ENCODE peak calls at places on chromosome 10, in eight cellular contexts. One of them, this sample, is unnamed.

GRCh38 chr10:130341325-130341724 is 205.1 kb downstream of the GLRX3 start:
- DNase-seq in adrenal gland: no peak
- DNase-seq in fibroblast of lung: no peak
- DNase-seq in neural crest cell: peak; percentile 55
- DNase-seq in fibroblast of mammary gland: no peak
- DNase-seq in mesothelial cell of epicardium: no peak
- DNase-seq in A549: no peak
- DNase-seq in progenitor cell of endocrine pancreas: peak; percentile 32
- DNase-seq in this sample: no peak

GRCh38 chr10:7491949-7492659 is 81.3 kb upstream of the SFMBT2 start:
- DNase-seq in mesothelial cell of epicardium: no peak
- DNase-seq in fibroblast of mammary gland: no peak
- DNase-seq in progenitor cell of endocrine pancreas: no peak
- DNase-seq in A549: no peak
- DNase-seq in adrenal gland: no peak
- DNase-seq in neural crest cell: no peak
- DNase-seq in fibroblast of lung: no peak
- DNase-seq in this sample: peak; percentile 57

GRCh38 chr10:34955391-34955790 is 134.8 kb downstream of the CUL2 start:
- DNase-seq in progenitor cell of endocrine pancreas: no peak
- DNase-seq in A549: no peak
- DNase-seq in neural crest cell: no peak
- DNase-seq in fibroblast of mammary gland: no peak
- DNase-seq in mesothelial cell of epicardium: no peak
- DNase-seq in fibroblast of lung: peak; percentile 33
- DNase-seq in adrenal gland: no peak
- DNase-seq in this sample: no peak

GRCh38 chr10:88800152-88801125 is 2.1 kb upstream of the LIPM start:
- DNase-seq in fibroblast of mammary gland: peak; percentile 54
- DNase-seq in fibroblast of lung: peak; percentile 92
- DNase-seq in mesothelial cell of epicardium: no peak
- DNase-seq in progenitor cell of endocrine pancreas: no peak
- DNase-seq in A549: no peak
- DNase-seq in neural crest cell: no peak
- DNase-seq in adrenal gland: no peak
- DNase-seq in this sample: no peak

GRCh38 chr10:3791974-3792633 is 7.1 kb upstream of the KLF6 start:
- DNase-seq in A549: no peak
- DNase-seq in adrenal gland: no peak
- DNase-seq in mesothelial cell of epicardium: no peak
- DNase-seq in neural crest cell: no peak
- DNase-seq in progenitor cell of endocrine pancreas: no peak
- DNase-seq in fibroblast of mammary gland: peak; percentile 82
- DNase-seq in fibroblast of lung: peak; percentile 94
- DNase-seq in this sample: no peak

GRCh38 chr10:125700355-125700911 is 17.5 kb upstream of the TEX36 start:
- DNase-seq in A549: peak; percentile 27
- DNase-seq in neural crest cell: no peak
- DNase-seq in adrenal gland: no peak
- DNase-seq in fibroblast of lung: no peak
- DNase-seq in fibroblast of mammary gland: peak; percentile 20
- DNase-seq in progenitor cell of endocrine pancreas: no peak
- DNase-seq in mesothelial cell of epicardium: no peak
- DNase-seq in this sample: no peak

GRCh38 chr10:1560535-1561192 is 176.7 kb downstream of the ADARB2 start:
- DNase-seq in progenitor cell of endocrine pancreas: no peak
- DNase-seq in fibroblast of mammary gland: no peak
- DNase-seq in mesothelial cell of epicardium: no peak
- DNase-seq in fibroblast of lung: no peak
- DNase-seq in adrenal gland: no peak
- DNase-seq in neural crest cell: no peak
- DNase-seq in A549: no peak
- DNase-seq in this sample: no peak

GRCh38 chr10:102610499-102610898 is 33.8 kb upstream of the TRIM8 start:
- DNase-seq in neural crest cell: no peak
- DNase-seq in fibroblast of mammary gland: peak; percentile 68
- DNase-seq in A549: no peak
- DNase-seq in progenitor cell of endocrine pancreas: no peak
- DNase-seq in fibroblast of lung: no peak
- DNase-seq in adrenal gland: no peak
- DNase-seq in mesothelial cell of epicardium: no peak
- DNase-seq in this sample: no peak

GRCh38 chr10:86665868-86666267 is 2.4 kb upstream of the LDB3 start:
- DNase-seq in adrenal gland: no peak
- DNase-seq in progenitor cell of endocrine pancreas: no peak
- DNase-seq in mesothelial cell of epicardium: no peak
- DNase-seq in fibroblast of mammary gland: no peak
- DNase-seq in A549: no peak
- DNase-seq in fibroblast of lung: no peak
- DNase-seq in neural crest cell: peak; percentile 27
- DNase-seq in this sample: no peak

GRCh38 chr10:62851449-62851848 is 35.3 kb upstream of the EGR2 start:
- DNase-seq in mesothelial cell of epicardium: no peak
- DNase-seq in fibroblast of lung: no peak
- DNase-seq in fibroblast of mammary gland: peak; percentile 42
- DNase-seq in neural crest cell: no peak
- DNase-seq in adrenal gland: no peak
- DNase-seq in A549: peak; percentile 16
- DNase-seq in progenitor cell of endocrine pancreas: no peak
- DNase-seq in this sample: no peak

GRCh38 chr10:33981301-33981700 is 646.8 kb upstream of the NRP1 start:
- DNase-seq in mesothelial cell of epicardium: no peak
- DNase-seq in fibroblast of lung: no peak
- DNase-seq in fibroblast of mammary gland: no peak
- DNase-seq in progenitor cell of endocrine pancreas: no peak
- DNase-seq in A549: no peak
- DNase-seq in neural crest cell: no peak
- DNase-seq in adrenal gland: no peak
- DNase-seq in this sample: no peak

GRCh38 chr10:36256166-36256565 is 614.1 kb upstream of the FZD8 start:
- DNase-seq in fibroblast of mammary gland: peak; percentile 51
- DNase-seq in A549: no peak
- DNase-seq in progenitor cell of endocrine pancreas: no peak
- DNase-seq in mesothelial cell of epicardium: no peak
- DNase-seq in fibroblast of lung: no peak
- DNase-seq in adrenal gland: no peak
- DNase-seq in neural crest cell: no peak
- DNase-seq in this sample: no peak

GRCh38 chr10:132735923-132736391 is 50.0 kb downstream of the NKX6-2 start:
- DNase-seq in progenitor cell of endocrine pancreas: no peak
- DNase-seq in fibroblast of mammary gland: no peak
- DNase-seq in mesothelial cell of epicardium: no peak
- DNase-seq in adrenal gland: no peak
- DNase-seq in neural crest cell: no peak
- DNase-seq in A549: no peak
- DNase-seq in fibroblast of lung: no peak
- DNase-seq in this sample: no peak

GRCh38 chr10:96765406-96766240 is 45.3 kb upstream of the PIK3AP1 start:
- DNase-seq in fibroblast of lung: peak; percentile 47
- DNase-seq in progenitor cell of endocrine pancreas: peak; percentile 30
- DNase-seq in adrenal gland: peak; percentile 58
- DNase-seq in A549: peak; percentile 56
- DNase-seq in neural crest cell: peak; percentile 60
- DNase-seq in fibroblast of mammary gland: peak; percentile 52
- DNase-seq in mesothelial cell of epicardium: peak; percentile 60
- DNase-seq in this sample: peak; percentile 74

GRCh38 chr10:97498841-97499560 is at the start of gene UBTD1:
- DNase-seq in fibroblast of mammary gland: peak; percentile 31
- DNase-seq in fibroblast of lung: peak; percentile 60
- DNase-seq in mesothelial cell of epicardium: peak; percentile 67
- DNase-seq in adrenal gland: peak; percentile 36
- DNase-seq in neural crest cell: no peak
- DNase-seq in progenitor cell of endocrine pancreas: peak; percentile 30
- DNase-seq in A549: peak; percentile 13
- DNase-seq in this sample: no peak

GRCh38 chr10:63421591-63421990 is 44.2 kb downstream of the JMJD1C start:
- DNase-seq in adrenal gland: no peak
- DNase-seq in progenitor cell of endocrine pancreas: no peak
- DNase-seq in neural crest cell: no peak
- DNase-seq in mesothelial cell of epicardium: no peak
- DNase-seq in fibroblast of mammary gland: no peak
- DNase-seq in A549: no peak
- DNase-seq in fibroblast of lung: no peak
- DNase-seq in this sample: peak; percentile 45

GRCh38 chr10:121536271-121536918 is 61.8 kb downstream of the FGFR2 start:
- DNase-seq in mesothelial cell of epicardium: no peak
- DNase-seq in fibroblast of lung: peak; percentile 50
- DNase-seq in fibroblast of mammary gland: peak; percentile 1
- DNase-seq in adrenal gland: no peak
- DNase-seq in A549: no peak
- DNase-seq in neural crest cell: no peak
- DNase-seq in progenitor cell of endocrine pancreas: no peak
- DNase-seq in this sample: no peak

GRCh38 chr10:129877773-129878371 is 86.2 kb downstream of the EBF3 start:
- DNase-seq in A549: peak; percentile 22
- DNase-seq in fibroblast of lung: no peak
- DNase-seq in progenitor cell of endocrine pancreas: no peak
- DNase-seq in mesothelial cell of epicardium: no peak
- DNase-seq in neural crest cell: peak; percentile 42
- DNase-seq in fibroblast of mammary gland: peak; percentile 3
- DNase-seq in adrenal gland: no peak
- DNase-seq in this sample: no peak

GRCh38 chr10:76231258-76231934 is 800.0 kb downstream of the LRMDA start:
- DNase-seq in A549: no peak
- DNase-seq in neural crest cell: no peak
- DNase-seq in fibroblast of lung: no peak
- DNase-seq in adrenal gland: no peak
- DNase-seq in mesothelial cell of epicardium: no peak
- DNase-seq in progenitor cell of endocrine pancreas: no peak
- DNase-seq in fibroblast of mammary gland: no peak
- DNase-seq in this sample: no peak

GRCh38 chr10:47195274-47195885 is 104.6 kb upstream of the GDF10 start:
- DNase-seq in fibroblast of mammary gland: no peak
- DNase-seq in A549: no peak
- DNase-seq in mesothelial cell of epicardium: no peak
- DNase-seq in adrenal gland: no peak
- DNase-seq in fibroblast of lung: no peak
- DNase-seq in neural crest cell: no peak
- DNase-seq in progenitor cell of endocrine pancreas: no peak
- DNase-seq in this sample: no peak

GRCh38 chr10:17001961-17002749 is 127.5 kb downstream of the CUBN start:
- DNase-seq in neural crest cell: no peak
- DNase-seq in adrenal gland: peak; percentile 56
- DNase-seq in fibroblast of mammary gland: peak; percentile 99
- DNase-seq in progenitor cell of endocrine pancreas: no peak
- DNase-seq in fibroblast of lung: peak; percentile 97
- DNase-seq in mesothelial cell of epicardium: no peak
- DNase-seq in A549: no peak
- DNase-seq in this sample: peak; percentile 21

GRCh38 chr10:78640981-78641646 is 427.7 kb upstream of the ZMIZ1 start:
- DNase-seq in fibroblast of mammary gland: no peak
- DNase-seq in adrenal gland: no peak
- DNase-seq in mesothelial cell of epicardium: no peak
- DNase-seq in progenitor cell of endocrine pancreas: no peak
- DNase-seq in A549: no peak
- DNase-seq in neural crest cell: no peak
- DNase-seq in fibroblast of lung: peak; percentile 65
- DNase-seq in this sample: no peak
- TF ChIP-seq CTCF in fibroblast of mammary gland: no peak
- TF ChIP-seq CTCF in adrenal gland: no peak
- TF ChIP-seq CTCF in mesothelial cell of epicardium: no peak
- TF ChIP-seq CTCF in progenitor cell of endocrine pancreas: no peak
- TF ChIP-seq CTCF in A549: no peak
- TF ChIP-seq CTCF in neural crest cell: no peak
- TF ChIP-seq CTCF in fibroblast of lung: no peak
- TF ChIP-seq CTCF in this sample: no peak

GRCh38 chr10:12729885-12730284 is 271.6 kb downstream of the CCDC3 start:
- DNase-seq in adrenal gland: no peak
- DNase-seq in fibroblast of lung: no peak
- DNase-seq in neural crest cell: peak; percentile 22
- DNase-seq in mesothelial cell of epicardium: no peak
- DNase-seq in A549: no peak
- DNase-seq in fibroblast of mammary gland: no peak
- DNase-seq in progenitor cell of endocrine pancreas: no peak
- DNase-seq in this sample: no peak
- TF ChIP-seq CTCF in adrenal gland: peak; percentile 23
- TF ChIP-seq CTCF in fibroblast of lung: no peak
- TF ChIP-seq CTCF in neural crest cell: peak; percentile 44
- TF ChIP-seq CTCF in mesothelial cell of epicardium: no peak
- TF ChIP-seq CTCF in A549: no peak
- TF ChIP-seq CTCF in fibroblast of mammary gland: peak; percentile 36
- TF ChIP-seq CTCF in progenitor cell of endocrine pancreas: peak; percentile 47
- TF ChIP-seq CTCF in this sample: peak; percentile 21

DNA sequence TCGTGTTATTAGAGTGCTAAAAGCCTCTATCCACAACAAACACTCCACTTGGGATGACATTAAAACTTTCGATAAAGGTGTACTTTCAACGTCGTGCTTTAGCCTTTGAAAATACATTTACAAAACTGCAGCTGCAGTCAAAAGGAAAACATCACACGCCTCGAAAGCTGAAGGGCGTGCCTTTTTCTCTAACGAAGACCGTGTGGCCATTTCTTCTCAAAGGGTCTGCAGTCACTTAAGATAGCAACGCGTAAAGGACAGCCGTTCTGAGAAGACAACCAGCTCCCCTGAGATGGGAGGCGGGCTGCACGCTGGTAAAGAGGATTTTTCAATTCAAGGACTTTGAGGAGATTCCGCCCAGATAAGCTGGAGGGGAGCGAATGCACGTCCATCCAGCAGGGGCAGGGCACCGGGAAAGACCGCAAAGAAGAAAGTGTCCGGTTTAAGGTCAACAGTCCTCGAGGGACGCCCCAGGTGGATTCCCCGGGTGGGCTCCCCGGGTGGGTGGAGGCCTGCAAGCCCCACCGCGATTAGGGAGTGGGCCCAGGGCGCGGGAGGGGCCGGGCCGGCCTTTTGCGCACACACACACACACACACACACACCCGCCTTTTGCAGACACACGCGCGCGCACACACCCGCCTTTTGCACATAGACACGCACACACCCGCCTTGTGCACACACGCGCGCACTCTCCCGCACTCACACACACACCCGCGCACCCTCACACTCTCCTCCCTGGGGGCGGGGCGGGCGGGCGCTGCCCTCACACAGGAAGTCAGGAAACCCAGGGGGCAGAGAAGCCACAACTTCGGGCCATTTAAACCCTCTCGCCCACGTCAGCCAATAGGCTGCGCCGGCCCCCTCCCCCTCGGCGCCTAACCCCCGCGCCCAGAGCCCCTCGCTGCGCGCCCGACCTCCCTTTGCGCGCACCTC is 767 bp downstream of the ARHGAP12 start:
- DNase-seq in fibroblast of lung: peak; percentile 57
- DNase-seq in fibroblast of mammary gland: peak; percentile 35
- DNase-seq in adrenal gland: peak; percentile 54
- DNase-seq in mesothelial cell of epicardium: peak; percentile 61
- DNase-seq in A549: peak; percentile 77
- DNase-seq in neural crest cell: peak; percentile 33
- DNase-seq in progenitor cell of endocrine pancreas: peak; percentile 49
- DNase-seq in this sample: peak; percentile 69
- TF ChIP-seq CTCF in fibroblast of lung: peak; percentile 27
- TF ChIP-seq CTCF in fibroblast of mammary gland: peak; percentile 43
- TF ChIP-seq CTCF in adrenal gland: peak; percentile 44
- TF ChIP-seq CTCF in mesothelial cell of epicardium: no peak
- TF ChIP-seq CTCF in A549: peak; percentile 12
- TF ChIP-seq CTCF in neural crest cell: peak; percentile 47
- TF ChIP-seq CTCF in progenitor cell of endocrine pancreas: peak; percentile 52
- TF ChIP-seq CTCF in this sample: no peak

DNA sequence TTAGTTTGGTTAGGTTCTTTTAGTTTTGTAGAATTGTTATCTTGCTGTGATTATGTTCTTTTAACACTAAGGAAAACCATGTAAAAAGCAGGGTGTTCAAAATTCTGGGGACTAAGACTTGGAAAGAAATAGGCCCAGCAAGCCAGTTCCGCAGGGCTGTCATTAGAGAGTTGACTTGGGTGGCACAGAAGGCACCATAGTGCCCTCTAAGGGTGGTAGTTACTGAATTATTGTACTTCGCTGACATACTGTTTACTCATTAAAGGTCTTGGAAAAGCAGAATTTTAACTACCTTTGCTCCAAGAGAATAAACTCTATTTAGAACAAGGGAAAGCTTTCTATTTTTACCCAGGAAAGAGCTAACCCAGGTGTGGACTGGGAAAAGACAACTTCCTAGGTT is 86.5 kb downstream of the OTUD1 start:
- DNase-seq in fibroblast of mammary gland: peak; percentile 21
- DNase-seq in neural crest cell: no peak
- DNase-seq in progenitor cell of endocrine pancreas: no peak
- DNase-seq in fibroblast of lung: peak; percentile 2
- DNase-seq in adrenal gland: no peak
- DNase-seq in A549: peak; percentile 34
- DNase-seq in mesothelial cell of epicardium: no peak
- DNase-seq in this sample: peak; percentile 14
- TF ChIP-seq CTCF in fibroblast of mammary gland: peak; percentile 18
- TF ChIP-seq CTCF in neural crest cell: peak; percentile 40
- TF ChIP-seq CTCF in progenitor cell of endocrine pancreas: peak; percentile 10
- TF ChIP-seq CTCF in fibroblast of lung: no peak
- TF ChIP-seq CTCF in adrenal gland: peak; percentile 61
- TF ChIP-seq CTCF in A549: peak; percentile 44
- TF ChIP-seq CTCF in mesothelial cell of epicardium: no peak
- TF ChIP-seq CTCF in this sample: peak; percentile 32

This sample was measured in GM13977.